ENCODE peak calls at places on chromosomes 5 and 9, in seven cellular contexts. V is kidney tubule cell, L is DMS 273 treated with DMSO at 0.1 percent for 48 hours, D is HuH-7, I is heart right ventricle, A is M059J, K is keratinocyte. T is an unnamed sample.

GRCh38 chr5:142472306-142472951 is 147.6 kb upstream of the SPRY4 start:
- DNase-seq in V (peak; percentile 85), L (no peak), D (no peak), I (no peak), A (peak; percentile 93), K (peak; percentile 44), T (no peak)

GRCh38 chr9:131734165-131734610 is 5.7 kb downstream of the RAPGEF1 start:
- DNase-seq in V (peak; percentile 91), L (no peak), D (no peak), I (peak; percentile 55), A (peak; percentile 90), K (no peak), T (no peak)

GRCh38 chr5:58057324-58057723 is 402.6 kb downstream of the PLK2 start:
- DNase-seq in V (no peak), L (no peak), D (no peak), I (no peak), A (no peak), K (no peak), T (no peak)

GRCh38 chr9:121440265-121440664 is 59.4 kb downstream of the GGTA1 start:
- DNase-seq in V (peak; percentile 14), L (no peak), D (peak; percentile 31), I (no peak), A (peak; percentile 50), K (no peak), T (no peak)

GRCh38 chr9:123480096-123480495 is 124.1 kb downstream of the CRB2 start:
- DNase-seq in V (no peak), L (no peak), D (no peak), I (no peak), A (no peak), K (no peak), T (no peak)

GRCh38 chr5:164202338-164202737 is 696.9 kb downstream of the MAT2B start:
- DNase-seq in V (no peak), L (no peak), D (no peak), I (no peak), A (peak; percentile 15), K (no peak), T (no peak)

GRCh38 chr5:120510098-120510634 is 46.1 kb downstream of the PRR16 start:
- DNase-seq in V (no peak), L (no peak), D (no peak), I (no peak), A (no peak), K (no peak), T (no peak)

GRCh38 chr9:37529111-37529510 is 43.4 kb downstream of the POLR1E start:
- DNase-seq in V (peak; percentile 46), L (no peak), D (no peak), I (no peak), A (no peak), K (no peak), T (no peak)

GRCh38 chr5:139640432-139641115 is 7.6 kb upstream of the CXXC5 start:
- DNase-seq in V (no peak), L (no peak), D (no peak), I (no peak), A (no peak), K (no peak), T (no peak)

GRCh38 chr9:134637241-134637640 is 4.4 kb upstream of the COL5A1 start:
- DNase-seq in V (no peak), L (no peak), D (no peak), I (no peak), A (peak; percentile 88), K (no peak), T (no peak)

GRCh38 chr5:109418752-109419352 is 9.1 kb upstream of the PJA2 start:
- DNase-seq in V (no peak), L (no peak), D (no peak), I (no peak), A (no peak), K (no peak), T (no peak)

GRCh38 chr9:91419222-91420191 is 4.1 kb downstream of the NFIL3 start:
- DNase-seq in V (peak; percentile 84), L (no peak), D (peak; percentile 60), I (no peak), A (peak; percentile 95), K (no peak), T (peak; percentile 89)

GRCh38 chr5:39517800-39518199 is 93.0 kb upstream of the DAB2 start:
- DNase-seq in V (peak; percentile 96), L (no peak), D (no peak), I (no peak), A (peak; percentile 97), K (peak; percentile 17), T (no peak)

GRCh38 chr9:99135498-99135897 is 30.6 kb downstream of the TGFBR1 start:
- DNase-seq in V (no peak), L (no peak), D (no peak), I (no peak), A (no peak), K (no peak), T (no peak)

GRCh38 chr9:128505414-128505765 is 871 bp downstream of the GLE1 start:
- DNase-seq in V (peak; percentile 49), L (no peak), D (no peak), I (no peak), A (peak; percentile 40), K (no peak), T (no peak)

GRCh38 chr5:38723423-38723822 is 122.4 kb upstream of the OSMR start:
- DNase-seq in V (no peak), L (no peak), D (no peak), I (no peak), A (no peak), K (no peak), T (no peak)

GRCh38 chr9:89364664-89365531 is 46.6 kb downstream of the SECISBP2 start:
- DNase-seq in V (no peak), L (peak; percentile 54), D (no peak), I (no peak), A (no peak), K (no peak), T (no peak)

GRCh38 chr5:137594717-137595116 is 95.6 kb upstream of the SPOCK1 start:
- DNase-seq in V (no peak), L (no peak), D (no peak), I (no peak), A (peak; percentile 20), K (no peak), T (no peak)

GRCh38 chr5:81522571-81522970 is 128.6 kb upstream of the ACOT12 start:
- DNase-seq in V (no peak), L (no peak), D (no peak), I (no peak), A (no peak), K (no peak), T (no peak)

GRCh38 chr9:133539434-133539833 is 4.9 kb downstream of the ADAMTSL2 start:
- DNase-seq in V (peak; percentile 14), L (no peak), D (no peak), I (peak; percentile 78), A (no peak), K (no peak), T (no peak)

GRCh38 chr5:55344392-55344992 is 36.7 kb downstream of the MTREX start:
- DNase-seq in V (peak; percentile 55), L (no peak), D (no peak), I (no peak), A (peak; percentile 47), K (no peak), T (peak; percentile 82)

GRCh38 chr5:40615586-40616193 is 64.0 kb upstream of the PTGER4 start:
- DNase-seq in V (no peak), L (no peak), D (no peak), I (no peak), A (peak; percentile 65), K (no peak), T (no peak)

GRCh38 chr5:32030686-32031478 is 143.2 kb downstream of the GOLPH3 start:
- DNase-seq in V (peak; percentile 34), L (no peak), D (no peak), I (no peak), A (peak; percentile 55), K (no peak), T (no peak)

GRCh38 chr5:103433216-103433615 is 129.4 kb downstream of the NUDT12 start:
- DNase-seq in V (peak; percentile 75), L (no peak), D (no peak), I (no peak), A (peak; percentile 57), K (no peak), T (no peak)

GRCh38 chr5:1883120-1883924 is 597 bp upstream of the IRX4 start:
- DNase-seq in V (peak; percentile 3), L (no peak), D (no peak), I (peak; percentile 38), A (no peak), K (no peak), T (no peak)

GRCh38 chr9:72585737-72586136 is 64.3 kb downstream of the TMC1 start:
- DNase-seq in V (no peak), L (no peak), D (no peak), I (no peak), A (peak; percentile 90), K (peak; percentile 48), T (no peak)

GRCh38 chr9:81141952-81142351 is 547.4 kb downstream of the TLE1 start:
- DNase-seq in V (no peak), L (no peak), D (no peak), I (no peak), A (no peak), K (no peak), T (no peak)

GRCh38 chr5:1730487-1730847 is 69.2 kb downstream of the MRPL36 start:
- DNase-seq in V (no peak), L (no peak), D (no peak), I (no peak), A (no peak), K (no peak), T (peak; percentile 26)